ENCODE peak calls at places on chromosomes 1 and 21, in five cellular contexts. Z is astrocyte of the cerebellum, H is prostate gland, F is PC-3, A is right cardiac atrium. J is an unnamed sample.

GRCh38 chr21:21046063-21046462 is 47.9 kb downstream of the NCAM2 start:
- DNase-seq in Z (no peak), H (no peak), F (no peak), A (no peak), J (no peak)

GRCh38 chr1:66542811-66543767 is 9.1 kb downstream of the SGIP1 start:
- DNase-seq in Z (no peak), H (peak; percentile 9), F (peak; percentile 67), A (peak; percentile 71), J (peak; percentile 82)

GRCh38 chr1:38834221-38834782 is 25.3 kb downstream of the RRAGC start:
- DNase-seq in Z (no peak), H (no peak), F (no peak), A (no peak), J (no peak)

GRCh38 chr1:51648180-51649109 is 31.6 kb downstream of the OSBPL9 start:
- DNase-seq in Z (no peak), H (no peak), F (peak; percentile 65), A (peak; percentile 35), J (peak; percentile 73)

GRCh38 chr1:43547538-43548072 is 16.9 kb downstream of the PTPRF start:
- DNase-seq in Z (no peak), H (no peak), F (no peak), A (no peak), J (no peak)

GRCh38 chr21:44093761-44094160 is 13.4 kb upstream of the PWP2 start:
- DNase-seq in Z (no peak), H (no peak), F (no peak), A (no peak), J (no peak)

GRCh38 chr21:45074048-45074817 is at the start of gene ADARB1:
- DNase-seq in Z (no peak), H (peak; percentile 44), F (peak; percentile 62), A (peak; percentile 89), J (no peak)

GRCh38 chr1:37667023-37667769 is 25.1 kb upstream of the CDCA8 start:
- DNase-seq in Z (no peak), H (no peak), F (no peak), A (no peak), J (no peak)

GRCh38 chr1:228048120-228048519 is 34.4 kb upstream of the ARF1 start:
- DNase-seq in Z (no peak), H (no peak), F (no peak), A (no peak), J (no peak)

GRCh38 chr21:46639489-46640386 is 4.3 kb downstream of the PRMT2 start:
- DNase-seq in Z (no peak), H (no peak), F (peak; percentile 58), A (no peak), J (no peak)

GRCh38 chr1:90480271-90480835 is 236.7 kb downstream of the BARHL2 start:
- DNase-seq in Z (no peak), H (no peak), F (no peak), A (no peak), J (no peak)

GRCh38 chr1:117959364-117959763 is 29.8 kb downstream of the WDR3 start:
- DNase-seq in Z (peak; percentile 9), H (no peak), F (peak; percentile 53), A (no peak), J (no peak)

GRCh38 chr1:231628207-231628876 is 1.8 kb downstream of the DISC1 start:
- DNase-seq in Z (no peak), H (no peak), F (peak; percentile 69), A (no peak), J (no peak)

GRCh38 chr1:245023222-245023621 is 131.6 kb upstream of the KIF26B start:
- DNase-seq in Z (no peak), H (no peak), F (no peak), A (no peak), J (no peak)

GRCh38 chr1:23791434-23792047 is 596 bp downstream of the LYPLA2 start:
- DNase-seq in Z (no peak), H (no peak), F (peak; percentile 39), A (peak; percentile 58), J (no peak)

GRCh38 chr1:1399870-1400575 is 888 bp upstream of the CCNL2 start:
- DNase-seq in Z (no peak), H (no peak), F (peak; percentile 39), A (peak; percentile 67), J (no peak)

GRCh38 chr1:175089319-175089718 is 21.7 kb downstream of the TNN start:
- DNase-seq in Z (no peak), H (no peak), F (no peak), A (no peak), J (no peak)

GRCh38 chr1:150268342-150268705 is 492 bp downstream of the APH1A start:
- DNase-seq in Z (no peak), H (peak; percentile 18), F (peak; percentile 30), A (no peak), J (no peak)

GRCh38 chr1:205576805-205577761 is 54.7 kb downstream of the ELK4 start:
- DNase-seq in Z (no peak), H (no peak), F (no peak), A (no peak), J (no peak)

GRCh38 chr1:21518774-21519455 is 9.7 kb downstream of the ALPL start:
- DNase-seq in Z (no peak), H (no peak), F (no peak), A (no peak), J (no peak)

GRCh38 chr1:192707978-192708547 is 72.1 kb downstream of the RGS13 start:
- DNase-seq in Z (no peak), H (no peak), F (no peak), A (no peak), J (no peak)

GRCh38 chr1:236692722-236693121 is 6.4 kb downstream of the ACTN2 start:
- DNase-seq in Z (no peak), H (no peak), F (no peak), A (no peak), J (no peak)

GRCh38 chr1:154155282-154155681 is 409 bp upstream of the NUP210L start:
- DNase-seq in Z (no peak), H (peak; percentile 17), F (no peak), A (no peak), J (no peak)

GRCh38 chr1:978069-978834 is 3.6 kb downstream of the PERM1 start:
- DNase-seq in Z (no peak), H (no peak), F (no peak), A (peak; percentile 68), J (no peak)

GRCh38 chr1:197912739-197913494 is 4.3 kb upstream of the LHX9 start:
- DNase-seq in Z (no peak), H (no peak), F (no peak), A (peak; percentile 10), J (no peak)

GRCh38 chr1:197910120-197911110 is 6.8 kb upstream of the LHX9 start:
- DNase-seq in Z (no peak), H (no peak), F (no peak), A (peak; percentile 34), J (no peak)

GRCh38 chr1:197911857-197912696 is 5.1 kb upstream of the LHX9 start:
- DNase-seq in Z (no peak), H (no peak), F (no peak), A (peak; percentile 41), J (no peak)

GRCh38 chr1:197909346-197909745 is 6.9 kb downstream of the C1orf53 start:
- DNase-seq in Z (no peak), H (no peak), F (no peak), A (peak; percentile 11), J (no peak)

GRCh38 chr1:197911172-197911856 is 5.9 kb upstream of the LHX9 start:
- DNase-seq in Z (no peak), H (no peak), F (no peak), A (peak; percentile 45), J (no peak)
- H3K4me3 ChIP-seq in Z (no peak overlapping the region), H (no peak overlapping the region), F (no peak overlapping the region), A (peak overlapping the region; percentile 32), J (no peak overlapping the region)

GRCh38 chr1:186086583-186086982 is 288.5 kb downstream of the TPR start:
- DNase-seq in Z (no peak), H (no peak), F (no peak), A (no peak), J (no peak)

GRCh38 chr1:186078245-186078644 is 296.8 kb downstream of the TPR start:
- DNase-seq in Z (no peak), H (no peak), F (peak; percentile 4), A (no peak), J (no peak)

GRCh38 chr1:186079084-186079684 is 295.9 kb downstream of the TPR start:
- DNase-seq in Z (no peak), H (no peak), F (peak; percentile 30), A (peak; percentile 39), J (no peak)

DNA sequence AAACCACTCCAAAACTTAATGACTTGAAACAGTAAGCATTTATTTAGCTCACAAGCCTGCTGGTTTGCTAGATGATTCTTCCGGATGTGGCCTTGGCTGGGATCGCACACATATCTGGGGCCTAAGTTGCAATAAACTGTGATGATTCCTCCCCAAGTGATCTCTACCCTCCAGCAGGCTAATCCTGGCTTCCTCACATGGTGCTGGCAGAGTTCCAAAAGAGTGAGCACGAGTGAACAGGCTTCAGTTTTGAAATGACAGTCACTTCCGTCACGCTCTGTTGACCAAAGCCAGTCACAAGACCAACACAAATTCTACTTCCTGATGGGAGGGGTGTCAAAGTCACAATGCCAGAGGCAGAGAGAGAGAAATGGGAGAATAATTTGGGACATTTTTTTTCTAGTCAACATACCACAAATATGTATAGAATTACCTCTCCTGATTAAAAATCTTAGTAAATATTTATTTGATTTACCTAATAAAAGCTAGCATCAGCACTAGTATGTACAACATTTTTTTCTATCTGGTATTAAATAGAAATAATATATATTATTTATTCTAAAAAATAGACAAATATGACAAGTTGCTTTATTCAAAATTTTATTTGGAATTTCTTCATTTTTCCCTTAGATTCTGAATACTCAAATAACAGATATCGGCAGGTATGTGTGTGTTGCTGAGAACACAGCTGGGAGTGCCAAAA is 292.7 kb downstream of the TPR start:
- DNase-seq in Z (peak; percentile 28), H (peak; percentile 54), F (peak; percentile 96), A (peak; percentile 77), J (peak; percentile 67)
- H3K4me3 ChIP-seq in Z (no peak overlapping the region), H (no peak overlapping the region), F (no peak overlapping the region), A (no peak overlapping the region), J (no peak overlapping the region)

GRCh38 chr1:3611170-3612019 is at the start of gene MEGF6:
- DNase-seq in Z (no peak), H (peak; percentile 51), F (peak; percentile 75), A (peak; percentile 92), J (no peak)

GRCh38 chr1:3610165-3610822 is 1.0 kb downstream of the MEGF6 start:
- DNase-seq in Z (no peak), H (no peak), F (no peak), A (no peak), J (no peak)

GRCh38 chr1:3610823-3611169 is 512 bp downstream of the MEGF6 start:
- DNase-seq in Z (no peak), H (no peak), F (no peak), A (no peak), J (no peak)

GRCh38 chr1:3609769-3610157 is 1.5 kb downstream of the MEGF6 start:
- DNase-seq in Z (no peak), H (no peak), F (no peak), A (no peak), J (no peak)

GRCh38 chr1:3612123-3612522 is 815 bp upstream of the MEGF6 start:
- DNase-seq in Z (no peak), H (no peak), F (no peak), A (no peak), J (no peak)
- H3K4me3 ChIP-seq in Z (no peak overlapping the region), H (no peak overlapping the region), F (peak overlapping the region; percentile 57), A (no peak overlapping the region), J (no peak overlapping the region)

DNA sequence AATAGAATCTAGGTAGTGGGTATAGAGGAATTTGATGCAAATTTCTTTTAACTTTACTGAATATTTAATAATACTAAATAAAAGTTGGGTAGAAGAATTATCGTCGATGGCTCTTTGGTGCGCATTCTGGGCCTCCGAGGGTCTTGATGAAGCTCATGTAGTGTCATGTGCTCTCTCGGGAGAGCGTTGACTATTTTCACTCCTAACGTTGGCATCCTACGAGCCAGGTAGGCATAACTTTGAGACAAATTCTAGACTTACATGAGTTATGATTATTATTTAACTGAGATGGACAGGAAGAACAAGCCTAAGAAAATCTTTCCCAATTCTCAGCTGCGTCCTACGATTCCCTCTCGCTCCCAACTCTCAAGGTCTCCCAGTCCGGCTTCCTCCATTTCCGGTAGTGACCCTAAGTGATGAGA is 550 bp upstream of the PCAT6 start:
- DNase-seq in Z (no peak), H (peak; percentile 7), F (no peak), A (no peak), J (no peak)
- H3K4me3 ChIP-seq in Z (peak overlapping the region; percentile 79), H (peak overlapping the region; percentile 62), F (peak overlapping the region; percentile 81), A (peak overlapping the region; percentile 67), J (peak overlapping the region; percentile 89)

J was measured in skeletal muscle cell.